ENCODE peak calls at places on chromosome 21, in four cellular contexts. One of them, this sample, is unnamed.

GRCh38 chr21:35226960-35227741 is 178.0 kb upstream of the RUNX1 start:
- DNase-seq in GM06990: peak
- DNase-seq in hippocampal formation: no peak
- DNase-seq in stimulated activated CD4-positive, alpha-beta T cell treated with anti-CD3 and anti-CD28 coated beads, Interleukin-4, amount 100 ng/mL, for 48 hours: no peak
- DNase-seq in this sample: no peak

GRCh38 chr21:34974162-34974981 is 74.7 kb downstream of the RUNX1 start:
- DNase-seq in stimulated activated CD4-positive, alpha-beta T cell treated with anti-CD3 and anti-CD28 coated beads, Interleukin-4, amount 100 ng/mL, for 48 hours: no peak
- DNase-seq in hippocampal formation: no peak
- DNase-seq in GM06990: peak
- DNase-seq in this sample: no peak

GRCh38 chr21:15121655-15122120 is 56.9 kb upstream of the NRIP1 start:
- DNase-seq in stimulated activated CD4-positive, alpha-beta T cell treated with anti-CD3 and anti-CD28 coated beads, Interleukin-4, amount 100 ng/mL, for 48 hours: no peak
- DNase-seq in hippocampal formation: no peak
- DNase-seq in GM06990: no peak
- DNase-seq in this sample: peak

GRCh38 chr21:32545948-32546441 is 39.3 kb downstream of the TCP10L start:
- DNase-seq in GM06990: no peak
- DNase-seq in stimulated activated CD4-positive, alpha-beta T cell treated with anti-CD3 and anti-CD28 coated beads, Interleukin-4, amount 100 ng/mL, for 48 hours: no peak
- DNase-seq in hippocampal formation: no peak
- DNase-seq in this sample: no peak

GRCh38 chr21:45516671-45517151 is 25.5 kb downstream of the SLC19A1 start:
- DNase-seq in GM06990: no peak
- DNase-seq in hippocampal formation: no peak
- DNase-seq in stimulated activated CD4-positive, alpha-beta T cell treated with anti-CD3 and anti-CD28 coated beads, Interleukin-4, amount 100 ng/mL, for 48 hours: no peak
- DNase-seq in this sample: no peak

GRCh38 chr21:15978158-15978805 is 248.5 kb downstream of the USP25 start:
- DNase-seq in hippocampal formation: no peak
- DNase-seq in GM06990: no peak
- DNase-seq in stimulated activated CD4-positive, alpha-beta T cell treated with anti-CD3 and anti-CD28 coated beads, Interleukin-4, amount 100 ng/mL, for 48 hours: no peak
- DNase-seq in this sample: peak

GRCh38 chr21:45997205-45997494 is 15.6 kb downstream of the COL6A1 start:
- DNase-seq in hippocampal formation: no peak
- DNase-seq in GM06990: no peak
- DNase-seq in stimulated activated CD4-positive, alpha-beta T cell treated with anti-CD3 and anti-CD28 coated beads, Interleukin-4, amount 100 ng/mL, for 48 hours: no peak
- DNase-seq in this sample: no peak

GRCh38 chr21:32336711-32337110 is 38.1 kb downstream of the MRAP start:
- DNase-seq in hippocampal formation: peak
- DNase-seq in GM06990: no peak
- DNase-seq in stimulated activated CD4-positive, alpha-beta T cell treated with anti-CD3 and anti-CD28 coated beads, Interleukin-4, amount 100 ng/mL, for 48 hours: no peak
- DNase-seq in this sample: peak

GRCh38 chr21:42569732-42570301 is 56.2 kb downstream of the SLC37A1 start:
- DNase-seq in hippocampal formation: no peak
- DNase-seq in GM06990: no peak
- DNase-seq in stimulated activated CD4-positive, alpha-beta T cell treated with anti-CD3 and anti-CD28 coated beads, Interleukin-4, amount 100 ng/mL, for 48 hours: no peak
- DNase-seq in this sample: no peak

This sample was measured in HFFc6.